ENCODE peak calls at places on chromosomes 13 and 19, in seven cellular contexts. One of them, this sample, is unnamed.

GRCh38 chr19:54137913-54138776 is 583 bp downstream of the CNOT3 start:
- DNase-seq in heart right ventricle: no peak
- DNase-seq in brain microvascular endothelial cell: no peak
- DNase-seq in fibroblast of lung: no peak
- DNase-seq in CD8-positive, alpha-beta T cell: peak
- DNase-seq in esophagus squamous epithelium: no peak
- DNase-seq in suprapubic skin: no peak
- DNase-seq in this sample: no peak

GRCh38 chr19:10191347-10191746 is 3.4 kb downstream of the DNMT1 start:
- DNase-seq in esophagus squamous epithelium: no peak
- DNase-seq in heart right ventricle: no peak
- DNase-seq in suprapubic skin: no peak
- DNase-seq in fibroblast of lung: peak
- DNase-seq in CD8-positive, alpha-beta T cell: no peak
- DNase-seq in brain microvascular endothelial cell: peak
- DNase-seq in this sample: no peak

GRCh38 chr13:77267362-77267761 is 59.5 kb downstream of the MYCBP2 start:
- DNase-seq in brain microvascular endothelial cell: no peak
- DNase-seq in suprapubic skin: no peak
- DNase-seq in fibroblast of lung: peak
- DNase-seq in CD8-positive, alpha-beta T cell: no peak
- DNase-seq in heart right ventricle: no peak
- DNase-seq in esophagus squamous epithelium: no peak
- DNase-seq in this sample: no peak

GRCh38 chr13:31880849-31881494 is 141.6 kb downstream of the RXFP2 start:
- DNase-seq in heart right ventricle: no peak
- DNase-seq in CD8-positive, alpha-beta T cell: no peak
- DNase-seq in esophagus squamous epithelium: no peak
- DNase-seq in brain microvascular endothelial cell: no peak
- DNase-seq in fibroblast of lung: peak
- DNase-seq in suprapubic skin: no peak
- DNase-seq in this sample: no peak

GRCh38 chr19:11737964-11738745 is 591 bp downstream of the ZNF823 start:
- DNase-seq in CD8-positive, alpha-beta T cell: peak
- DNase-seq in heart right ventricle: peak
- DNase-seq in brain microvascular endothelial cell: peak
- DNase-seq in suprapubic skin: peak
- DNase-seq in fibroblast of lung: peak
- DNase-seq in esophagus squamous epithelium: no peak
- DNase-seq in this sample: no peak

GRCh38 chr19:55590109-55590508 is 9.2 kb downstream of the FIZ1 start:
- DNase-seq in esophagus squamous epithelium: no peak
- DNase-seq in fibroblast of lung: no peak
- DNase-seq in suprapubic skin: no peak
- DNase-seq in heart right ventricle: no peak
- DNase-seq in brain microvascular endothelial cell: no peak
- DNase-seq in CD8-positive, alpha-beta T cell: no peak
- DNase-seq in this sample: no peak

GRCh38 chr13:95955255-95955654 is 97.9 kb downstream of the UGGT2 start:
- DNase-seq in CD8-positive, alpha-beta T cell: no peak
- DNase-seq in fibroblast of lung: no peak
- DNase-seq in esophagus squamous epithelium: no peak
- DNase-seq in suprapubic skin: no peak
- DNase-seq in brain microvascular endothelial cell: no peak
- DNase-seq in heart right ventricle: no peak
- DNase-seq in this sample: no peak

GRCh38 chr13:35797946-35798345 is 321.5 kb upstream of the MAB21L1 start:
- DNase-seq in CD8-positive, alpha-beta T cell: no peak
- DNase-seq in suprapubic skin: no peak
- DNase-seq in esophagus squamous epithelium: no peak
- DNase-seq in brain microvascular endothelial cell: no peak
- DNase-seq in heart right ventricle: no peak
- DNase-seq in fibroblast of lung: no peak
- DNase-seq in this sample: no peak

GRCh38 chr19:13842294-13843103 is 34.4 kb upstream of the NANOS3 start:
- DNase-seq in fibroblast of lung: peak
- DNase-seq in CD8-positive, alpha-beta T cell: peak
- DNase-seq in brain microvascular endothelial cell: no peak
- DNase-seq in suprapubic skin: peak
- DNase-seq in esophagus squamous epithelium: no peak
- DNase-seq in heart right ventricle: peak
- DNase-seq in this sample: no peak

GRCh38 chr13:98549006-98549727 is 27.7 kb downstream of the STK24 start:
- DNase-seq in CD8-positive, alpha-beta T cell: no peak
- DNase-seq in fibroblast of lung: peak
- DNase-seq in brain microvascular endothelial cell: peak
- DNase-seq in esophagus squamous epithelium: no peak
- DNase-seq in heart right ventricle: no peak
- DNase-seq in suprapubic skin: no peak
- DNase-seq in this sample: no peak

GRCh38 chr13:112067121-112067741 is at the start of gene SOX1:
- DNase-seq in heart right ventricle: no peak
- DNase-seq in fibroblast of lung: no peak
- DNase-seq in CD8-positive, alpha-beta T cell: no peak
- DNase-seq in esophagus squamous epithelium: no peak
- DNase-seq in suprapubic skin: peak
- DNase-seq in brain microvascular endothelial cell: no peak
- DNase-seq in this sample: no peak

GRCh38 chr13:32495841-32496240 is 42.8 kb downstream of the N4BP2L2 start:
- DNase-seq in brain microvascular endothelial cell: no peak
- DNase-seq in fibroblast of lung: no peak
- DNase-seq in CD8-positive, alpha-beta T cell: no peak
- DNase-seq in heart right ventricle: no peak
- DNase-seq in esophagus squamous epithelium: no peak
- DNase-seq in suprapubic skin: no peak
- DNase-seq in this sample: no peak

GRCh38 chr19:6060600-6061391 is 49.5 kb downstream of the RFX2 start:
- DNase-seq in fibroblast of lung: no peak
- DNase-seq in CD8-positive, alpha-beta T cell: peak
- DNase-seq in heart right ventricle: no peak
- DNase-seq in esophagus squamous epithelium: no peak
- DNase-seq in brain microvascular endothelial cell: no peak
- DNase-seq in suprapubic skin: no peak
- DNase-seq in this sample: peak

GRCh38 chr19:42286349-42287016 is 15.4 kb upstream of the PRR19 start:
- DNase-seq in suprapubic skin: peak
- DNase-seq in esophagus squamous epithelium: no peak
- DNase-seq in CD8-positive, alpha-beta T cell: no peak
- DNase-seq in fibroblast of lung: peak
- DNase-seq in brain microvascular endothelial cell: no peak
- DNase-seq in heart right ventricle: peak
- DNase-seq in this sample: no peak

GRCh38 chr13:111470933-111471332 is 150.5 kb downstream of the TEX29 start:
- DNase-seq in suprapubic skin: peak
- DNase-seq in CD8-positive, alpha-beta T cell: no peak
- DNase-seq in heart right ventricle: no peak
- DNase-seq in brain microvascular endothelial cell: no peak
- DNase-seq in fibroblast of lung: no peak
- DNase-seq in esophagus squamous epithelium: no peak
- DNase-seq in this sample: no peak

GRCh38 chr13:113535381-113535781 is 44.9 kb upstream of the DCUN1D2 start:
- DNase-seq in suprapubic skin: no peak
- DNase-seq in fibroblast of lung: no peak
- DNase-seq in heart right ventricle: no peak
- DNase-seq in brain microvascular endothelial cell: no peak
- DNase-seq in CD8-positive, alpha-beta T cell: no peak
- DNase-seq in esophagus squamous epithelium: no peak
- DNase-seq in this sample: no peak

GRCh38 chr13:52845334-52845761 is 3.1 kb downstream of the PCDH8 start:
- DNase-seq in suprapubic skin: no peak
- DNase-seq in CD8-positive, alpha-beta T cell: no peak
- DNase-seq in heart right ventricle: no peak
- DNase-seq in fibroblast of lung: no peak
- DNase-seq in brain microvascular endothelial cell: no peak
- DNase-seq in esophagus squamous epithelium: no peak
- DNase-seq in this sample: no peak

GRCh38 chr13:104014803-104015645 is 948.8 kb upstream of the SLC10A2 start:
- DNase-seq in esophagus squamous epithelium: no peak
- DNase-seq in suprapubic skin: no peak
- DNase-seq in heart right ventricle: no peak
- DNase-seq in CD8-positive, alpha-beta T cell: no peak
- DNase-seq in fibroblast of lung: peak
- DNase-seq in brain microvascular endothelial cell: peak
- DNase-seq in this sample: peak

GRCh38 chr19:3413796-3414327 is 47.5 kb downstream of the NFIC start:
- DNase-seq in fibroblast of lung: no peak
- DNase-seq in brain microvascular endothelial cell: no peak
- DNase-seq in suprapubic skin: no peak
- DNase-seq in CD8-positive, alpha-beta T cell: no peak
- DNase-seq in heart right ventricle: no peak
- DNase-seq in esophagus squamous epithelium: no peak
- DNase-seq in this sample: no peak

GRCh38 chr19:45293682-45294081 is 29.0 kb downstream of the CKM start:
- DNase-seq in esophagus squamous epithelium: no peak
- DNase-seq in brain microvascular endothelial cell: no peak
- DNase-seq in fibroblast of lung: no peak
- DNase-seq in CD8-positive, alpha-beta T cell: no peak
- DNase-seq in heart right ventricle: no peak
- DNase-seq in suprapubic skin: no peak
- DNase-seq in this sample: no peak

DNA sequence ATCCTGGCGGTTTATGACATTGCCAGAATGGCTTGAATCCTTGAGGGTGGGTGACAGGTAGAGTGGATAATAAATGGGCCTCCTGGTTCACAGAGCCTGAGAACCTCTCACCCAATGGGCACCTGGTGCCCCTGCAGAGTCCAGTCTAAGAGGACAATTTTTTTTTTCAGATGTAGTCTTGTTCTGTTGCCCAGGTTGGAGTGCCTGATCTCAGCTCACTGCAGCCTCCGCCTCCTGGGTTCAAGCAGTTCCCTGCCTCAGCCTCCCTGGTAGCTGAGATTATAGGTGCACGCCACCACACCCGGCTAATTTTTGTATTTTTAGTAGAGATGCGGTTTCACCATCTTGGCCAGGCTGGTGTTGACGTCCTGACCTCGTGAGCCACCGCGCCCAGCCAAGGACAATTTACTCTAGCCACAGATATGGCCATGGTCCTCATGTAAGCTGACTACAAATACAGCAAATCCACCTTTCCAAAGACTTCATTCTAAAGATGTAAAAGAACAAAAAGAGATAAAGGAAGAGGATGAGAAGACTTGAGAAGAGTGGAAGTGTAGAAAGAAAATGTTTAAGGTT is 33.0 kb downstream of the COL4A2 start:
- DNase-seq in brain microvascular endothelial cell: no peak
- DNase-seq in heart right ventricle: no peak
- DNase-seq in CD8-positive, alpha-beta T cell: no peak
- DNase-seq in fibroblast of lung: no peak
- DNase-seq in esophagus squamous epithelium: no peak
- DNase-seq in suprapubic skin: no peak
- DNase-seq in this sample: no peak
- TF ChIP-seq CTCF in brain microvascular endothelial cell: no peak
- TF ChIP-seq CTCF in heart right ventricle: no peak
- TF ChIP-seq CTCF in CD8-positive, alpha-beta T cell: no peak
- TF ChIP-seq CTCF in fibroblast of lung: no peak
- TF ChIP-seq CTCF in esophagus squamous epithelium: no peak
- TF ChIP-seq CTCF in suprapubic skin: no peak
- TF ChIP-seq CTCF in this sample: no peak

GRCh38 chr19:43461303-43461702 is 4.1 kb downstream of the LYPD3 start:
- DNase-seq in fibroblast of lung: no peak
- DNase-seq in CD8-positive, alpha-beta T cell: no peak
- DNase-seq in brain microvascular endothelial cell: no peak
- DNase-seq in suprapubic skin: no peak
- DNase-seq in esophagus squamous epithelium: no peak
- DNase-seq in heart right ventricle: no peak
- DNase-seq in this sample: no peak

GRCh38 chr19:43463381-43464088 is 1.9 kb downstream of the LYPD3 start:
- DNase-seq in brain microvascular endothelial cell: peak
- DNase-seq in suprapubic skin: peak
- DNase-seq in heart right ventricle: peak
- DNase-seq in esophagus squamous epithelium: peak
- DNase-seq in CD8-positive, alpha-beta T cell: peak
- DNase-seq in fibroblast of lung: peak
- DNase-seq in this sample: peak

GRCh38 chr19:43464089-43464775 is 1.2 kb downstream of the LYPD3 start:
- DNase-seq in CD8-positive, alpha-beta T cell: peak
- DNase-seq in brain microvascular endothelial cell: no peak
- DNase-seq in heart right ventricle: peak
- DNase-seq in esophagus squamous epithelium: peak
- DNase-seq in fibroblast of lung: no peak
- DNase-seq in suprapubic skin: peak
- DNase-seq in this sample: no peak

GRCh38 chr19:43462383-43462782 is 3.0 kb downstream of the LYPD3 start:
- DNase-seq in fibroblast of lung: no peak
- DNase-seq in esophagus squamous epithelium: no peak
- DNase-seq in heart right ventricle: no peak
- DNase-seq in suprapubic skin: no peak
- DNase-seq in brain microvascular endothelial cell: no peak
- DNase-seq in CD8-positive, alpha-beta T cell: no peak
- DNase-seq in this sample: no peak

DNA sequence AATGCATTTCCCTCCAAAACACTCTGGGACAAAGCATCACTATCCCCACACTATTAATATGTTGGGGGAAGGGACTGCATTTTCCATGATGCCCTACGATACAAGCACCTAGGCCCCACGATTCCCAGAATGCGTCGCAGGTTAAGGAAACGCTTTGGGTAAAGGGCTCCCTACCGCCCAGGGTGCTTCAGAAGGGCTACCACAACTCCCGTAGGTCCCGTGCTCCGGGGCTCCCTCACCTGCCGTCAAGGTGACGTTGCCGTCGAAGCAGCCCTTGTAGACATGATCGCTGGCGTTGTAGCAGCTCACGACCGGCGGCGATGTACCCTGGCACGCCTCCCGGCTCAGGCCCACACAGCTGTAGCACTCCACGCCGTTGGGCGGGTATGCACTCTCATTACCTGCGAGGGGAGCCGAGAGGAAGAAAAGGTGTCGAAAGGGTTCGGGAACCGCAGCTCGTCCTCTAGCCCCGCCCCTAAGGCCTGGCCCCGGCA is 2.5 kb downstream of the LYPD3 start:
- DNase-seq in fibroblast of lung: no peak
- DNase-seq in heart right ventricle: no peak
- DNase-seq in CD8-positive, alpha-beta T cell: no peak
- DNase-seq in brain microvascular endothelial cell: no peak
- DNase-seq in esophagus squamous epithelium: no peak
- DNase-seq in suprapubic skin: no peak
- DNase-seq in this sample: no peak
- TF ChIP-seq CTCF in fibroblast of lung: no peak
- TF ChIP-seq CTCF in heart right ventricle: no peak
- TF ChIP-seq CTCF in CD8-positive, alpha-beta T cell: no peak
- TF ChIP-seq CTCF in brain microvascular endothelial cell: no peak
- TF ChIP-seq CTCF in esophagus squamous epithelium: no peak
- TF ChIP-seq CTCF in suprapubic skin: no peak
- TF ChIP-seq CTCF in this sample: no peak

GRCh38 chr13:79401259-79402071 is 4.6 kb downstream of the RBM26 start:
- DNase-seq in fibroblast of lung: no peak
- DNase-seq in heart right ventricle: no peak
- DNase-seq in CD8-positive, alpha-beta T cell: no peak
- DNase-seq in suprapubic skin: no peak
- DNase-seq in brain microvascular endothelial cell: no peak
- DNase-seq in esophagus squamous epithelium: no peak
- DNase-seq in this sample: no peak
- TF ChIP-seq CTCF in fibroblast of lung: no peak
- TF ChIP-seq CTCF in heart right ventricle: no peak
- TF ChIP-seq CTCF in CD8-positive, alpha-beta T cell: no peak
- TF ChIP-seq CTCF in suprapubic skin: no peak
- TF ChIP-seq CTCF in brain microvascular endothelial cell: no peak
- TF ChIP-seq CTCF in esophagus squamous epithelium: no peak
- TF ChIP-seq CTCF in this sample: no peak

GRCh38 chr19:38034153-38034835 is 127.3 kb downstream of the SIPA1L3 start:
- DNase-seq in brain microvascular endothelial cell: peak
- DNase-seq in esophagus squamous epithelium: no peak
- DNase-seq in heart right ventricle: no peak
- DNase-seq in CD8-positive, alpha-beta T cell: no peak
- DNase-seq in suprapubic skin: no peak
- DNase-seq in fibroblast of lung: no peak
- DNase-seq in this sample: no peak
- TF ChIP-seq CTCF in brain microvascular endothelial cell: no peak
- TF ChIP-seq CTCF in esophagus squamous epithelium: no peak
- TF ChIP-seq CTCF in heart right ventricle: no peak
- TF ChIP-seq CTCF in CD8-positive, alpha-beta T cell: no peak
- TF ChIP-seq CTCF in suprapubic skin: no peak
- TF ChIP-seq CTCF in fibroblast of lung: no peak
- TF ChIP-seq CTCF in this sample: no peak

GRCh38 chr13:25447396-25447795 is 75.6 kb downstream of the ATP8A2 start:
- DNase-seq in fibroblast of lung: no peak
- DNase-seq in brain microvascular endothelial cell: no peak
- DNase-seq in CD8-positive, alpha-beta T cell: no peak
- DNase-seq in suprapubic skin: no peak
- DNase-seq in esophagus squamous epithelium: no peak
- DNase-seq in heart right ventricle: no peak
- DNase-seq in this sample: no peak
- TF ChIP-seq CTCF in fibroblast of lung: no peak
- TF ChIP-seq CTCF in brain microvascular endothelial cell: no peak
- TF ChIP-seq CTCF in CD8-positive, alpha-beta T cell: no peak
- TF ChIP-seq CTCF in suprapubic skin: no peak
- TF ChIP-seq CTCF in esophagus squamous epithelium: no peak
- TF ChIP-seq CTCF in heart right ventricle: no peak
- TF ChIP-seq CTCF in this sample: no peak

This sample was measured in retinal pigment epithelial cell.